ENCODE peak calls at places on chromosome X, in ten cellular contexts. A, W, J, D, S, Q, E, I, X and C are unnamed samples.

GRCh38 chrX:9302400-9302799 is 162.5 kb upstream of the TBL1X start:
- DNase-seq in A (no peak), W (no peak), J (no peak), D (no peak), S (no peak), Q (no peak), E (no peak), I (no peak), X (no peak), C (no peak)

GRCh38 chrX:9355739-9356138 is 109.1 kb upstream of the TBL1X start:
- DNase-seq in A (no peak), W (no peak), J (no peak), D (no peak), S (no peak), Q (no peak), E (no peak), I (no peak), X (no peak), C (no peak)

GRCh38 chrX:78595901-78596502 is 63.1 kb downstream of the RTL3 start:
- DNase-seq in A (no peak), W (no peak), J (no peak), D (no peak), S (no peak), Q (no peak), E (no peak), I (no peak), X (no peak), C (no peak)

GRCh38 chrX:18855919-18856644 is 127.8 kb downstream of the PHKA2 start:
- DNase-seq in A (no peak), W (no peak), J (no peak), D (no peak), S (no peak), Q (no peak), E (no peak), I (no peak), X (no peak), C (peak)

GRCh38 chrX:97847885-97848679 is 964.4 kb downstream of the RPA4 start:
- DNase-seq in A (no peak), W (no peak), J (no peak), D (no peak), S (no peak), Q (no peak), E (no peak), I (no peak), X (no peak), C (no peak)

GRCh38 chrX:49171752-49172279 is at the start of gene PLP2:
- DNase-seq in A (no peak), W (peak), J (peak), D (no peak), S (no peak), Q (no peak), E (peak), I (peak), X (no peak), C (no peak)

GRCh38 chrX:115030635-115031034 is 13.2 kb upstream of the IL13RA2 start:
- DNase-seq in A (no peak), W (no peak), J (peak), D (no peak), S (no peak), Q (no peak), E (no peak), I (no peak), X (no peak), C (no peak)

GRCh38 chrX:155871934-155872333 is 9.2 kb upstream of the VAMP7 start:
- DNase-seq in A (no peak), W (no peak), J (no peak), D (no peak), S (no peak), Q (no peak), E (no peak), I (no peak), X (no peak), C (no peak)

GRCh38 chrX:72554448-72555140 is 18.0 kb downstream of the HDAC8 start:
- DNase-seq in A (no peak), W (no peak), J (peak), D (no peak), S (no peak), Q (no peak), E (no peak), I (peak), X (no peak), C (no peak)

GRCh38 chrX:119008122-119008744 is 33.8 kb downstream of the LONRF3 start:
- DNase-seq in A (no peak), W (peak), J (peak), D (no peak), S (no peak), Q (peak), E (no peak), I (peak), X (no peak), C (peak)

GRCh38 chrX:12972239-12972638 is 2.7 kb upstream of the TMSB4X start:
- DNase-seq in A (no peak), W (no peak), J (no peak), D (no peak), S (no peak), Q (no peak), E (no peak), I (no peak), X (no peak), C (no peak)

GRCh38 chrX:47873123-47873522 is 36.4 kb downstream of the ZNF81 start:
- DNase-seq in A (no peak), W (no peak), J (no peak), D (no peak), S (no peak), Q (no peak), E (no peak), I (no peak), X (no peak), C (no peak)

GRCh38 chrX:1679238-1679637 is 64.4 kb downstream of the ASMT start:
- DNase-seq in A (no peak), W (no peak), J (no peak), D (no peak), S (no peak), Q (no peak), E (no peak), I (no peak), X (no peak), C (no peak)

GRCh38 chrX:132199941-132200340 is 19.3 kb downstream of the RAP2C start:
- DNase-seq in A (no peak), W (no peak), J (no peak), D (no peak), S (no peak), Q (no peak), E (no peak), I (no peak), X (no peak), C (no peak)

GRCh38 chrX:118694628-118695027 is 32.8 kb upstream of the IL13RA1 start:
- DNase-seq in A (no peak), W (no peak), J (no peak), D (no peak), S (no peak), Q (no peak), E (no peak), I (no peak), X (no peak), C (no peak)